ENCODE peak calls at places on chromosomes 2 and 18, in nine cellular contexts. T, Z, K, I, C, D, F, E and A are unnamed samples.

GRCh38 chr2:75326645-75327044 is 127.3 kb upstream of the TACR1 start:
- DNase-seq in T (no peak), Z (no peak), K (no peak), I (no peak), C (no peak), D (no peak), F (no peak), E (no peak), A (no peak)

GRCh38 chr2:12381543-12382323 is 335.0 kb upstream of the TRIB2 start:
- DNase-seq in T (no peak), Z (no peak), K (no peak), I (no peak), C (no peak), D (no peak), F (no peak), E (no peak), A (no peak)

GRCh38 chr2:157261199-157261782 is 3.8 kb downstream of the GALNT5 start:
- DNase-seq in T (peak), Z (no peak), K (peak), I (peak), C (no peak), D (peak), F (peak), E (peak), A (no peak)

GRCh38 chr2:150485871-150486538 is 1.5 kb downstream of the RND3 start:
- DNase-seq in T (no peak), Z (peak), K (peak), I (peak), C (no peak), D (peak), F (no peak), E (peak), A (no peak)

GRCh38 chr18:51074605-51075004 is 44.6 kb downstream of the SMAD4 start:
- DNase-seq in T (no peak), Z (no peak), K (no peak), I (no peak), C (no peak), D (no peak), F (no peak), E (no peak), A (peak)

GRCh38 chr2:171210864-171211431 is 50.3 kb upstream of the TLK1 start:
- DNase-seq in T (peak), Z (no peak), K (no peak), I (no peak), C (no peak), D (no peak), F (peak), E (no peak), A (no peak)

GRCh38 chr2:27407798-27408491 is 1.4 kb downstream of the PPM1G start:
- DNase-seq in T (no peak), Z (no peak), K (no peak), I (peak), C (no peak), D (peak), F (no peak), E (peak), A (peak)

GRCh38 chr18:75211002-75211621 is 515 bp downstream of the TSHZ1 start:
- DNase-seq in T (peak), Z (no peak), K (no peak), I (no peak), C (peak), D (no peak), F (no peak), E (no peak), A (no peak)

GRCh38 chr18:62453864-62454263 is 69.0 kb upstream of the ZCCHC2 start:
- DNase-seq in T (no peak), Z (no peak), K (no peak), I (no peak), C (no peak), D (no peak), F (no peak), E (no peak), A (no peak)

GRCh38 chr2:45778720-45779171 is 127.3 kb downstream of the PRKCE start:
- DNase-seq in T (peak), Z (peak), K (no peak), I (peak), C (peak), D (peak), F (peak), E (peak), A (peak)